ENCODE peak calls at places on chromosomes 2 and 18, in five cellular contexts. One of them, this sample, is unnamed.

GRCh38 chr2:57542081-57542480 is 504.5 kb upstream of the VRK2 start:
- DNase-seq in HCT116: no peak
- DNase-seq in PC-9: no peak
- DNase-seq in neuronal stem cell: no peak
- DNase-seq in left ventricle myocardium inferior: no peak
- DNase-seq in this sample: no peak

GRCh38 chr2:106956416-106956815 is 70.4 kb upstream of the ST6GAL2 start:
- DNase-seq in HCT116: no peak
- DNase-seq in neuronal stem cell: no peak
- DNase-seq in left ventricle myocardium inferior: no peak
- DNase-seq in PC-9: no peak
- DNase-seq in this sample: no peak

GRCh38 chr2:236177604-236177966 is 9.4 kb upstream of the GBX2 start:
- DNase-seq in neuronal stem cell: peak; percentile 59
- DNase-seq in PC-9: peak; percentile 39
- DNase-seq in HCT116: peak; percentile 70
- DNase-seq in left ventricle myocardium inferior: peak; percentile 39
- DNase-seq in this sample: no peak

GRCh38 chr2:8543412-8544167 is 138.3 kb upstream of the ID2 start:
- DNase-seq in left ventricle myocardium inferior: peak; percentile 55
- DNase-seq in neuronal stem cell: no peak
- DNase-seq in HCT116: no peak
- DNase-seq in PC-9: no peak
- DNase-seq in this sample: no peak

GRCh38 chr2:128520340-128520739 is 201.7 kb upstream of the HS6ST1 start:
- DNase-seq in HCT116: no peak
- DNase-seq in left ventricle myocardium inferior: no peak
- DNase-seq in PC-9: peak; percentile 13
- DNase-seq in neuronal stem cell: no peak
- DNase-seq in this sample: no peak

GRCh38 chr2:162890690-162891311 is 52.2 kb upstream of the KCNH7 start:
- DNase-seq in PC-9: peak; percentile 0
- DNase-seq in left ventricle myocardium inferior: no peak
- DNase-seq in neuronal stem cell: peak; percentile 48
- DNase-seq in HCT116: peak; percentile 49
- DNase-seq in this sample: peak; percentile 11

GRCh38 chr18:74946646-74947045 is 262.3 kb downstream of the PTGR3 start:
- DNase-seq in left ventricle myocardium inferior: no peak
- DNase-seq in neuronal stem cell: no peak
- DNase-seq in PC-9: no peak
- DNase-seq in HCT116: no peak
- DNase-seq in this sample: no peak

GRCh38 chr2:31312898-31313297 is 78.9 kb downstream of the EHD3 start:
- DNase-seq in neuronal stem cell: no peak
- DNase-seq in PC-9: no peak
- DNase-seq in left ventricle myocardium inferior: no peak
- DNase-seq in HCT116: no peak
- DNase-seq in this sample: no peak

GRCh38 chr2:223414646-223415045 is 187.5 kb downstream of the SCG2 start:
- DNase-seq in neuronal stem cell: no peak
- DNase-seq in left ventricle myocardium inferior: peak; percentile 39
- DNase-seq in PC-9: no peak
- DNase-seq in HCT116: no peak
- DNase-seq in this sample: no peak

GRCh38 chr2:214765180-214765579 is 44.3 kb downstream of the BARD1 start:
- DNase-seq in PC-9: no peak
- DNase-seq in left ventricle myocardium inferior: no peak
- DNase-seq in HCT116: no peak
- DNase-seq in neuronal stem cell: no peak
- DNase-seq in this sample: no peak

GRCh38 chr2:196259507-196260481 is 88.4 kb upstream of the STK17B start:
- DNase-seq in PC-9: no peak
- DNase-seq in left ventricle myocardium inferior: no peak
- DNase-seq in HCT116: no peak
- DNase-seq in neuronal stem cell: no peak
- DNase-seq in this sample: no peak

GRCh38 chr2:121907905-121908304 is 152.5 kb downstream of the TSN start:
- DNase-seq in neuronal stem cell: no peak
- DNase-seq in left ventricle myocardium inferior: no peak
- DNase-seq in HCT116: no peak
- DNase-seq in PC-9: no peak
- DNase-seq in this sample: no peak

GRCh38 chr18:6923220-6923619 is 193.7 kb downstream of the ARHGAP28 start:
- DNase-seq in HCT116: no peak
- DNase-seq in neuronal stem cell: no peak
- DNase-seq in left ventricle myocardium inferior: no peak
- DNase-seq in PC-9: no peak
- DNase-seq in this sample: no peak

GRCh38 chr2:239629936-239630617 is 229.3 kb upstream of the HDAC4 start:
- DNase-seq in PC-9: no peak
- DNase-seq in HCT116: no peak
- DNase-seq in left ventricle myocardium inferior: no peak
- DNase-seq in neuronal stem cell: no peak
- DNase-seq in this sample: no peak

GRCh38 chr2:210072922-210073509 is 70.6 kb downstream of the RPE start:
- DNase-seq in left ventricle myocardium inferior: no peak
- DNase-seq in HCT116: peak; percentile 35
- DNase-seq in PC-9: no peak
- DNase-seq in neuronal stem cell: no peak
- DNase-seq in this sample: no peak

GRCh38 chr2:168604252-168604651 is 148.2 kb downstream of the CERS6 start:
- DNase-seq in PC-9: no peak
- DNase-seq in neuronal stem cell: no peak
- DNase-seq in HCT116: no peak
- DNase-seq in left ventricle myocardium inferior: no peak
- DNase-seq in this sample: no peak

GRCh38 chr2:33526132-33526531 is 49.7 kb downstream of the RASGRP3 start:
- DNase-seq in HCT116: no peak
- DNase-seq in left ventricle myocardium inferior: no peak
- DNase-seq in PC-9: no peak
- DNase-seq in neuronal stem cell: no peak
- DNase-seq in this sample: no peak

GRCh38 chr2:76688732-76689131 is 833.4 kb downstream of the LRRTM4 start:
- DNase-seq in PC-9: no peak
- DNase-seq in HCT116: no peak
- DNase-seq in neuronal stem cell: no peak
- DNase-seq in left ventricle myocardium inferior: no peak
- DNase-seq in this sample: no peak

GRCh38 chr2:144136297-144136696 is 383.6 kb downstream of the ZEB2 start:
- DNase-seq in left ventricle myocardium inferior: no peak
- DNase-seq in neuronal stem cell: no peak
- DNase-seq in HCT116: no peak
- DNase-seq in PC-9: no peak
- DNase-seq in this sample: no peak

GRCh38 chr2:69271831-69272257 is 115.2 kb downstream of the GFPT1 start:
- DNase-seq in left ventricle myocardium inferior: no peak
- DNase-seq in HCT116: no peak
- DNase-seq in PC-9: no peak
- DNase-seq in neuronal stem cell: no peak
- DNase-seq in this sample: no peak

GRCh38 chr2:56291711-56292110 is 107.9 kb downstream of the CCDC85A start:
- DNase-seq in HCT116: no peak
- DNase-seq in neuronal stem cell: no peak
- DNase-seq in left ventricle myocardium inferior: no peak
- DNase-seq in PC-9: no peak
- DNase-seq in this sample: no peak

GRCh38 chr2:6111676-6112294 is 419.6 kb downstream of the SOX11 start:
- DNase-seq in PC-9: no peak
- DNase-seq in HCT116: no peak
- DNase-seq in neuronal stem cell: no peak
- DNase-seq in left ventricle myocardium inferior: no peak
- DNase-seq in this sample: no peak

GRCh38 chr2:106900130-106900529 is 14.2 kb upstream of the ST6GAL2 start:
- DNase-seq in neuronal stem cell: no peak
- DNase-seq in PC-9: no peak
- DNase-seq in left ventricle myocardium inferior: no peak
- DNase-seq in HCT116: no peak
- DNase-seq in this sample: no peak

GRCh38 chr2:26521054-26521912 is 43.4 kb upstream of the OTOF start:
- DNase-seq in PC-9: peak; percentile 23
- DNase-seq in neuronal stem cell: peak; percentile 35
- DNase-seq in HCT116: peak; percentile 38
- DNase-seq in left ventricle myocardium inferior: no peak
- DNase-seq in this sample: peak; percentile 31

GRCh38 chr18:36580266-36580665 is 248.5 kb downstream of the TPGS2 start:
- DNase-seq in PC-9: no peak
- DNase-seq in HCT116: no peak
- DNase-seq in left ventricle myocardium inferior: peak; percentile 26
- DNase-seq in neuronal stem cell: no peak
- DNase-seq in this sample: no peak

GRCh38 chr2:232549655-232550350 is 554 bp downstream of the TIGD1 start:
- DNase-seq in neuronal stem cell: no peak
- DNase-seq in PC-9: no peak
- DNase-seq in left ventricle myocardium inferior: no peak
- DNase-seq in HCT116: no peak
- DNase-seq in this sample: no peak
- H3K36me3 ChIP-seq in neuronal stem cell: peaks cover 11% of the 10 kb centered on the region
- H3K36me3 ChIP-seq in PC-9: peaks cover 3% of the 10 kb centered on the region
- H3K36me3 ChIP-seq in left ventricle myocardium inferior: peaks cover 17% of the 10 kb centered on the region
- H3K36me3 ChIP-seq in HCT116: peaks cover 21% of the 10 kb centered on the region
- H3K36me3 ChIP-seq in this sample: no peaks in the 10 kb centered on the region

GRCh38 chr2:147846382-147847081 is 1.7 kb downstream of the ACVR2A start:
- DNase-seq in PC-9: no peak
- DNase-seq in HCT116: no peak
- DNase-seq in left ventricle myocardium inferior: no peak
- DNase-seq in neuronal stem cell: no peak
- DNase-seq in this sample: no peak

GRCh38 chr2:147844691-147845607 is at the start of gene ACVR2A:
- DNase-seq in HCT116: no peak
- DNase-seq in left ventricle myocardium inferior: no peak
- DNase-seq in PC-9: peak; percentile 21
- DNase-seq in neuronal stem cell: peak; percentile 53
- DNase-seq in this sample: no peak

GRCh38 chr2:147843421-147843863 is 1.4 kb upstream of the ACVR2A start:
- DNase-seq in HCT116: no peak
- DNase-seq in left ventricle myocardium inferior: no peak
- DNase-seq in PC-9: no peak
- DNase-seq in neuronal stem cell: no peak
- DNase-seq in this sample: no peak

GRCh38 chr2:147845608-147846002 is 776 bp downstream of the ACVR2A start:
- DNase-seq in left ventricle myocardium inferior: no peak
- DNase-seq in HCT116: no peak
- DNase-seq in PC-9: no peak
- DNase-seq in neuronal stem cell: no peak
- DNase-seq in this sample: no peak

GRCh38 chr2:147843864-147844690 is 752 bp upstream of the ACVR2A start:
- DNase-seq in neuronal stem cell: peak; percentile 85
- DNase-seq in HCT116: peak; percentile 54
- DNase-seq in left ventricle myocardium inferior: peak; percentile 93
- DNase-seq in PC-9: peak; percentile 93
- DNase-seq in this sample: peak; percentile 54
- H3K27ac ChIP-seq in neuronal stem cell: peak overlapping the region; percentile 97
- H3K27ac ChIP-seq in HCT116: peak overlapping the region; percentile 84
- H3K27ac ChIP-seq in left ventricle myocardium inferior: peak overlapping the region; percentile 96
- H3K27ac ChIP-seq in PC-9: peak overlapping the region; percentile 89
- H3K27ac ChIP-seq in this sample: no peak overlapping the region

GRCh38 chr2:133824869-133825268 is 256.6 kb upstream of the NCKAP5 start:
- DNase-seq in neuronal stem cell: no peak
- DNase-seq in PC-9: no peak
- DNase-seq in HCT116: no peak
- DNase-seq in left ventricle myocardium inferior: no peak
- DNase-seq in this sample: no peak
- H3K36me3 ChIP-seq in neuronal stem cell: no peaks in the 10 kb centered on the region
- H3K36me3 ChIP-seq in PC-9: no peaks in the 10 kb centered on the region
- H3K36me3 ChIP-seq in HCT116: no peaks in the 10 kb centered on the region
- H3K36me3 ChIP-seq in left ventricle myocardium inferior: no peaks in the 10 kb centered on the region
- H3K36me3 ChIP-seq in this sample: no peaks in the 10 kb centered on the region

DNA sequence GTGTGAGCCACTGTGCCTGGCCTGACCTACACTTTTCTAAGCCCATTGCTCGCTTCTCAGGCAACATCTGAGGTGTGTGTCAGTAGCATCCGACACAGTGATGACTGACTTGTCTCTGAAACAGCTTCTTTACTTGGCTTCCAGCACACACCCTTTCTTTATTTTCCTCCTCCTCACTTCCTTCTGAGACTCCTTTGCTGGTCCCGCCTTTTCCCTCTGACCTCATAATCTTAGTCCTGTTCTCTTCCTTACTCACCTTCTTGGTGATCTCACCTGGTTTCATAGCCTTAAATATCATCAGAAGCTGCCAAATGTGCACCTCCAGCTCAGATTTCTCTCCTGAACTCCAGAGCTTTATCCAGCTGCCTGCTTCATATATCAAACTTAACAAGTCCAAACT is 66.6 kb upstream of the PELI1 start:
- DNase-seq in HCT116: no peak
- DNase-seq in neuronal stem cell: no peak
- DNase-seq in left ventricle myocardium inferior: no peak
- DNase-seq in PC-9: peak; percentile 45
- DNase-seq in this sample: no peak
- H3K27ac ChIP-seq in HCT116: no peak overlapping the region
- H3K27ac ChIP-seq in neuronal stem cell: no peak overlapping the region
- H3K27ac ChIP-seq in left ventricle myocardium inferior: no peak overlapping the region
- H3K27ac ChIP-seq in PC-9: peak overlapping the region; percentile 69
- H3K27ac ChIP-seq in this sample: no peak overlapping the region

DNA sequence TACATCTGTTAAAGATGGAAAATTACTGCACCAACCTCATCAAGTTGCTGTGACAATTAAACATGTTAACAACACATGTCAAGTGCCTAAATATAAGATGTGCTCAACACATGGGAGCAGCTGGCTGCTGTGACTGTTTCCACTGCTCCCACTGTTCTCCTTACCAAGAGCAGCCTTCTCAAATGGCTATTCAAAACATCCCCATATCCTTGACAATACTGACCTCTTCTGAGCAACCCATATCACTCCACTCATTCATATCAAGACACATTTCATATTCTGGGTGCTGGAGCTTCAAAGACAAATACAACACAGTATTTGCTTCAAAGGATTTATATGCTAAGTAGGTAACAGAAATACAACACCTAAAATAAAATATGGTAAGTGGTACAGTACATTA is 60.3 kb downstream of the PIAS2 start:
- DNase-seq in neuronal stem cell: no peak
- DNase-seq in PC-9: no peak
- DNase-seq in HCT116: peak; percentile 6
- DNase-seq in left ventricle myocardium inferior: no peak
- DNase-seq in this sample: no peak
- H3K36me3 ChIP-seq in neuronal stem cell: peaks cover 7% of the 10 kb centered on the region
- H3K36me3 ChIP-seq in PC-9: no peaks in the 10 kb centered on the region
- H3K36me3 ChIP-seq in HCT116: no peaks in the 10 kb centered on the region
- H3K36me3 ChIP-seq in left ventricle myocardium inferior: peaks cover 28% of the 10 kb centered on the region
- H3K36me3 ChIP-seq in this sample: peaks cover 2% of the 10 kb centered on the region